ENCODE peak calls at places on chromosomes 4 and X, in five cellular contexts. H is neural progenitor cell, C is AG04450, T is AG10803, S is AG04449. A is an unnamed sample.

GRCh38 chr4:108796173-108796572 is 33.3 kb upstream of the ETNPPL start:
- DNase-seq in T (no peak), S (no peak), C (no peak), H (no peak), A (no peak)

GRCh38 chr4:46016306-46016705 is 107.5 kb downstream of the GABRG1 start:
- DNase-seq in S (no peak), C (no peak), H (peak), T (no peak), A (no peak)

GRCh38 chrX:111098874-111099273 is 2.9 kb downstream of the PAK3 start:
- DNase-seq in S (no peak), H (peak), C (no peak), T (no peak), A (no peak)

GRCh38 chr4:148016063-148016637 is 284.3 kb downstream of the ARHGAP10 start:
- DNase-seq in S (no peak), T (no peak), H (no peak), C (no peak), A (no peak)

GRCh38 chr4:99690472-99690871 is 32.8 kb upstream of the C4orf54 start:
- DNase-seq in T (no peak), S (no peak), C (no peak), H (no peak), A (no peak)

GRCh38 chr4:152729466-152729865 is 49.7 kb upstream of the TMEM154 start:
- DNase-seq in T (peak), C (no peak), S (no peak), H (no peak), A (peak)

GRCh38 chr4:108372678-108373077 is 203.9 kb upstream of the LEF1 start:
- DNase-seq in S (no peak), H (no peak), T (no peak), C (no peak), A (no peak)

GRCh38 chr4:102416765-102417164 is 71.5 kb upstream of the SLC39A8 start:
- DNase-seq in S (no peak), C (no peak), T (no peak), H (no peak), A (no peak)

GRCh38 chr4:89134775-89135319 is 23.5 kb downstream of the TIGD2 start:
- DNase-seq in T (peak), S (peak), H (no peak), C (no peak), A (peak)

GRCh38 chr4:135365065-135365464 is 1163.5 kb upstream of the PABPC4L start:
- DNase-seq in T (no peak), S (no peak), C (peak), H (no peak), A (no peak)

GRCh38 chr4:25810016-25810415 is 52.8 kb downstream of the SEL1L3 start:
- DNase-seq in S (no peak), C (no peak), H (no peak), T (no peak), A (no peak)

GRCh38 chr4:168803727-168804126 is 206.3 kb downstream of the CBR4 start:
- DNase-seq in S (peak), H (peak), T (peak), C (peak), A (peak)

GRCh38 chr4:144300616-144301015 is 160.1 kb upstream of the GYPA start:
- DNase-seq in H (no peak), T (no peak), S (no peak), C (no peak), A (no peak)

GRCh38 chr4:16908377-16909021 is 10.1 kb upstream of the LDB2 start:
- DNase-seq in C (no peak), T (no peak), H (no peak), S (no peak), A (no peak)

GRCh38 chr4:42172391-42172790 is 19.9 kb upstream of the BEND4 start:
- DNase-seq in S (no peak), C (no peak), T (no peak), H (no peak), A (no peak)

GRCh38 chr4:45317739-45318138 is 591.4 kb upstream of the GNPDA2 start:
- DNase-seq in C (no peak), T (no peak), H (no peak), S (no peak), A (no peak)

DNA sequence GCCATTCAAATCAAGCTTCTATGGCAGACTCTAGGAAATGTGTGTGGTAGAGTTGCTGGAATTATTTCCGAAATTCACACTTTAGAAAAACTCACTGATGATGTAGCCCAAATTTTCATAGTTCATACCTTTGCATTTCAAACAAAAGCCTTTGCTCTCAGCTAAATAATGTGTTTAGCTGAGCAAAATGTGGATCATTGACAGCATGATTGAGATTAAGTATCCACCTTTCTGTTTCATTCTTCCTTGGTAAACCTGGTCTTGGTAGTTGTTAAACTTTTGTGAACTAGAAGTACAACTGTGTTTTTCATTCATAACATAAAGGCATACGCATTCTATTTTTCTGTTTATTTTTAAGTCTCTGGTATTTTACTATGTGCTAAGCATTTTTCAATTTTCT is 7.2 kb downstream of the PCDH7 start:
- DNase-seq in H (no peak), C (no peak), S (no peak), T (no peak), A (no peak)
- H3K4me3 ChIP-seq in H (no peak), C (no peak), S (no peak), T (no peak), A (no peak)

GRCh38 chr4:64781737-64782326 is 372.6 kb upstream of the TECRL start:
- DNase-seq in C (no peak), T (peak), S (no peak), H (peak), A (no peak)
- TF ChIP-seq CTCF in C (peak), T (peak), S (peak), H (peak), A (peak)

GRCh38 chr4:166088576-166088975 is 215.5 kb downstream of the TLL1 start:
- DNase-seq in H (no peak), T (no peak), C (no peak), S (no peak), A (no peak)
- H3K4me3 ChIP-seq in H (no peak), T (no peak), C (no peak), S (no peak), A (no peak)

GRCh38 chr4:172596206-172596605 is 572.4 kb upstream of the GALNT7 start:
- DNase-seq in T (no peak), S (no peak), C (no peak), H (peak), A (no peak)
- TF ChIP-seq CTCF in T (no peak), S (no peak), C (no peak), H (peak), A (no peak)

A was measured in AG09309.